ENCODE peak calls at places on chromosomes 4 and X, in six cellular contexts. S is astrocyte, M is AG10803, X is PC-3, G is fibroblast of mammary gland, H is esophagus squamous epithelium. P is an unnamed sample.

GRCh38 chr4:112173593-112174559 is 28.6 kb downstream of the FAM241A start:
- DNase-seq in S (no peak), H (no peak), X (peak; percentile 9), G (peak; percentile 37), M (peak; percentile 17), P (no peak)

GRCh38 chrX:74535211-74535621 is 79.2 kb downstream of the RLIM start:
- DNase-seq in M (peak; percentile 70), X (peak; percentile 54), G (peak; percentile 68), S (peak; percentile 45), H (no peak), P (no peak)

GRCh38 chr4:7523526-7523925 is 88.8 kb upstream of the PSAPL1 start:
- DNase-seq in G (no peak), S (no peak), X (no peak), H (no peak), M (no peak), P (no peak)

GRCh38 chrX:141175786-141176185 is 1.1 kb downstream of the LDOC1 start:
- DNase-seq in X (peak; percentile 36), S (no peak), H (no peak), M (no peak), G (no peak), P (no peak)

GRCh38 chr4:183261953-183262775 is 57.9 kb downstream of the CLDN22 start:
- DNase-seq in M (peak; percentile 76), X (peak; percentile 67), G (peak; percentile 78), S (peak; percentile 37), H (peak; percentile 6), P (peak; percentile 89)

GRCh38 chr4:187770345-187770744 is 225.2 kb upstream of the ZFP42 start:
- DNase-seq in X (no peak), G (no peak), M (no peak), S (no peak), H (no peak), P (no peak)

GRCh38 chr4:119490335-119490734 is 138.3 kb downstream of the PDE5A start:
- DNase-seq in H (no peak), X (peak; percentile 32), G (peak; percentile 31), M (peak; percentile 11), S (no peak), P (no peak)

GRCh38 chr4:85125688-85126087 is 159.2 kb upstream of the WDFY3 start:
- DNase-seq in M (no peak), X (no peak), H (no peak), G (no peak), S (no peak), P (no peak)

GRCh38 chr4:16942491-16942890 is 44.0 kb upstream of the LDB2 start:
- DNase-seq in G (no peak), H (no peak), M (no peak), X (no peak), S (no peak), P (no peak)

GRCh38 chr4:3158841-3159240 is 84.4 kb downstream of the HTT start:
- DNase-seq in M (no peak), X (no peak), H (no peak), G (no peak), S (no peak), P (no peak)

GRCh38 chrX:40012039-40012799 is 85.5 kb downstream of the BCOR start:
- DNase-seq in H (no peak), M (peak; percentile 42), X (peak; percentile 70), G (peak; percentile 78), S (peak; percentile 47), P (peak; percentile 43)

GRCh38 chr4:2269618-2270163 is 7.8 kb upstream of the MXD4 start:
- DNase-seq in H (no peak), M (no peak), G (no peak), X (no peak), S (no peak), P (no peak)

GRCh38 chrX:43064096-43064495 is 286.1 kb upstream of the PPP1R2C start:
- DNase-seq in M (no peak), H (no peak), S (no peak), X (no peak), G (no peak), P (no peak)

GRCh38 chrX:12372111-12372510 is 233.8 kb downstream of the FRMPD4 start:
- DNase-seq in X (peak; percentile 84), M (peak; percentile 82), H (no peak), G (peak; percentile 47), S (peak; percentile 39), P (no peak)

GRCh38 chr4:138775890-138776289 is 239.7 kb upstream of the NOCT start:
- DNase-seq in M (no peak), G (peak; percentile 58), S (no peak), H (no peak), X (no peak), P (no peak)

GRCh38 chr4:83974111-83974789 is 438.3 kb downstream of the GPAT3 start:
- DNase-seq in M (no peak), H (no peak), S (no peak), G (peak; percentile 19), X (peak; percentile 76), P (no peak)

GRCh38 chrX:129750971-129751370 is 12.2 kb downstream of the XPNPEP2 start:
- DNase-seq in X (no peak), H (no peak), S (no peak), M (no peak), G (peak; percentile 67), P (no peak)

GRCh38 chr4:6909970-6910339 is 329 bp downstream of the TBC1D14 start:
- DNase-seq in H (no peak), G (no peak), X (peak; percentile 8), S (no peak), M (no peak), P (peak; percentile 57)

GRCh38 chr4:168647976-168648375 is 151.1 kb downstream of the PALLD start:
- DNase-seq in H (no peak), G (no peak), S (no peak), X (no peak), M (no peak), P (no peak)

GRCh38 chr4:6962211-6963041 is 52.8 kb downstream of the TBC1D14 start:
- DNase-seq in X (no peak), G (no peak), H (no peak), S (no peak), M (no peak), P (no peak)

GRCh38 chrX:107713205-107714195 is 62.1 kb downstream of the TSC22D3 start:
- DNase-seq in H (no peak), X (no peak), M (peak; percentile 17), G (peak; percentile 43), S (no peak), P (no peak)

GRCh38 chr4:15702941-15703403 is at the start of gene BST1:
- DNase-seq in G (peak; percentile 55), H (no peak), X (no peak), M (peak; percentile 53), S (peak; percentile 56), P (peak; percentile 59)

DNA sequence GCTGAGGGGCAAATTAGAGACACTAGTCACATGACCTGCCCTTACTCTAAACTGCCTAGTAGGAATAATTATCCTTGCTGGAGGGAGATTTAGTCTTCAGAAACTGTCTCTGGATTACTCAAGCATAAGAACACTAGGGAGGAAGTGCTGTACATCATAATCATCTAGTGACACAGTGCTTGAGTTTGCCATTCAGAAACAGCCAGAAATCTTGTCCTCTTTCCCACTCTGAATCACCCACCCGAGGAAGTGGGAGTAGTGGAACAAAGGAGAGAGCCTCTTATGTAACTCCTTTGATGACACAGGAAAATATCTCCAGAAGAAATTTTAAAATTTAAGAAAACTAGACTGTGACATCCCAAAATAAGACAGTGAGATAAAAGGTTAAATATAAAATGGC is 69.3 kb upstream of the PCDH19 start:
- DNase-seq in G (no peak), M (no peak), S (no peak), X (no peak), H (no peak), P (no peak)
- TF ChIP-seq CTCF in G (no peak), M (no peak), S (no peak), X (no peak), H (no peak), P (no peak)

GRCh38 chrX:50736651-50737050 is 77.3 kb downstream of the SHROOM4 start:
- DNase-seq in X (no peak), M (no peak), H (no peak), S (no peak), G (no peak), P (no peak)
- TF ChIP-seq CTCF in X (no peak), M (no peak), H (no peak), S (no peak), G (no peak), P (no peak)

DNA sequence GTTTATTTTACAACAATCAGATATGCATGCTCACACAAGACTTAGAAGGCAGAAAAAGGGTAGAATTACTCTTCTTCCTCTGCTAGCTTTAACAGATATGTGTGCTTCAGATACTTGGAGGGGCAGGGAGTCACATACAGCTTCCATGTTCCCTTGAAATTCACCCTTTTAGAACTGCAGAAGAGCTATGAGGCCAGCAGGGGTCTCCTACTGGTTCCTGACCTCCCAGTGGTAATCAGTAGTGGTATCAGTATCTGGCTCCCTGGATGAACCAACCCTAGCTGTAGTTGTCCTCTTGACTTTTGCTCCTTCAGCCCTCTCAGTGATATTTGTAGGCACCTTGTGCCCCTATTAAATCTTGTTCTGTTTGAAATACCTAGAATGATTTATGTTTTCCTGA is 81.5 kb downstream of the RCHY1 start:
- DNase-seq in X (peak; percentile 43), G (peak; percentile 28), M (peak; percentile 18), H (no peak), S (no peak), P (peak; percentile 9)
- TF ChIP-seq CTCF in X (peak; percentile 53), G (peak; percentile 48), M (peak; percentile 46), H (no peak), S (peak; percentile 19), P (no peak)

GRCh38 chrX:134806707-134807038 is 148.4 kb upstream of the PLAC1 start:
- DNase-seq in M (no peak), S (no peak), H (no peak), X (no peak), G (no peak), P (no peak)
- TF ChIP-seq CTCF in M (no peak), S (no peak), H (no peak), X (no peak), G (no peak), P (no peak)

GRCh38 chr4:76278583-76278982 is 27.1 kb downstream of the FAM47E start:
- DNase-seq in X (no peak), H (no peak), S (no peak), M (no peak), G (no peak), P (no peak)

GRCh38 chr4:76276813-76277212 is 25.3 kb downstream of the FAM47E start:
- DNase-seq in M (no peak), G (no peak), H (no peak), X (no peak), S (no peak), P (no peak)

GRCh38 chr4:76280488-76281441 is 25.8 kb upstream of the STBD1 start:
- DNase-seq in M (no peak), G (no peak), S (no peak), H (no peak), X (no peak), P (no peak)

GRCh38 chr4:76277667-76278066 is 26.1 kb downstream of the FAM47E start:
- DNase-seq in G (no peak), H (no peak), S (no peak), M (no peak), X (peak; percentile 34), P (no peak)

GRCh38 chr4:76279462-76279861 is 27.1 kb upstream of the STBD1 start:
- DNase-seq in X (no peak), H (no peak), G (no peak), M (no peak), S (no peak), P (peak; percentile 53)
- TF ChIP-seq CTCF in X (no peak), H (no peak), G (no peak), M (no peak), S (no peak), P (peak; percentile 43)

GRCh38 chr4:178395798-178396197 is 953.6 kb upstream of the AGA start:
- DNase-seq in S (no peak), M (no peak), H (no peak), X (peak; percentile 29), G (no peak), P (no peak)
- TF ChIP-seq CTCF in S (no peak), M (no peak), H (no peak), X (peak; percentile 68), G (no peak), P (no peak)

P was measured in activated CD8-positive, alpha-beta T cell treated with anti-CD3 and anti-CD28 coated beads for 36 hours.